ENCODE peak calls at places on chromosomes 1 and 21, in eight cellular contexts. Z is tibial nerve; A is SK-N-SH; L is hepatocyte; R is heart right ventricle; B is CD8-positive, alpha-beta T cell; W is endothelial cell of umbilical vein; Y is right lobe of liver. M is an unnamed sample.

GRCh38 chr1:27356628-27357280 is 10.0 kb downstream of the MAP3K6 start:
- DNase-seq in L (no peak), W (no peak), R (no peak), Z (no peak), Y (no peak), A (peak; percentile 56), B (peak; percentile 58), M (no peak)

GRCh38 chr21:37006243-37006520 is 320 bp upstream of the RIPPLY3 start:
- DNase-seq in A (peak; percentile 36), R (no peak), L (peak; percentile 21), Y (no peak), B (no peak), W (no peak), Z (no peak), M (no peak)

GRCh38 chr1:110135268-110136065 is 14.8 kb upstream of the SLC6A17 start:
- DNase-seq in A (no peak), R (no peak), B (no peak), L (no peak), W (no peak), Z (no peak), Y (no peak), M (no peak)

GRCh38 chr1:12543747-12544146 is 74.3 kb downstream of the DHRS3 start:
- DNase-seq in R (no peak), Y (peak; percentile 45), A (no peak), L (no peak), W (peak; percentile 37), Z (no peak), B (no peak), M (no peak)

GRCh38 chr1:84146375-84147032 is 2.4 kb downstream of the PRKACB start:
- DNase-seq in L (no peak), Y (no peak), B (no peak), A (no peak), W (peak; percentile 66), Z (no peak), R (no peak), M (no peak)

GRCh38 chr1:98661544-98662353 is at the start of gene SNX7:
- DNase-seq in R (peak; percentile 87), B (no peak), Y (peak; percentile 90), L (peak; percentile 94), W (peak; percentile 83), Z (peak; percentile 54), A (peak; percentile 97), M (peak; percentile 88)

GRCh38 chr1:119005870-119006405 is 17.8 kb upstream of the TBX15 start:
- DNase-seq in A (no peak), L (no peak), R (no peak), W (no peak), Y (no peak), B (no peak), Z (no peak), M (no peak)

GRCh38 chr1:110060034-110060661 is 10.3 kb downstream of the ALX3 start:
- DNase-seq in B (peak; percentile 68), W (peak; percentile 22), Z (no peak), R (peak; percentile 53), L (peak; percentile 45), Y (no peak), A (no peak), M (peak; percentile 80)

GRCh38 chr1:189597083-189597482 is 880.6 kb downstream of the BRINP3 start:
- DNase-seq in Z (no peak), W (peak; percentile 76), Y (no peak), B (no peak), R (no peak), A (no peak), L (no peak), M (no peak)

GRCh38 chr21:29730281-29730680 is 209.5 kb downstream of the GRIK1 start:
- DNase-seq in A (no peak), Y (no peak), B (no peak), L (no peak), R (no peak), W (no peak), Z (no peak), M (no peak)

GRCh38 chr21:29721242-29721641 is 218.6 kb downstream of the GRIK1 start:
- DNase-seq in B (no peak), A (no peak), R (no peak), W (no peak), L (no peak), Y (no peak), Z (no peak), M (no peak)

GRCh38 chr21:29721964-29722363 is 217.8 kb downstream of the GRIK1 start:
- DNase-seq in L (no peak), B (no peak), Y (no peak), A (no peak), W (no peak), R (no peak), Z (no peak), M (no peak)

GRCh38 chr21:29725025-29725736 is 214.6 kb downstream of the GRIK1 start:
- DNase-seq in B (no peak), A (no peak), R (no peak), Z (no peak), L (peak; percentile 31), W (no peak), Y (peak; percentile 45), M (no peak)

DNA sequence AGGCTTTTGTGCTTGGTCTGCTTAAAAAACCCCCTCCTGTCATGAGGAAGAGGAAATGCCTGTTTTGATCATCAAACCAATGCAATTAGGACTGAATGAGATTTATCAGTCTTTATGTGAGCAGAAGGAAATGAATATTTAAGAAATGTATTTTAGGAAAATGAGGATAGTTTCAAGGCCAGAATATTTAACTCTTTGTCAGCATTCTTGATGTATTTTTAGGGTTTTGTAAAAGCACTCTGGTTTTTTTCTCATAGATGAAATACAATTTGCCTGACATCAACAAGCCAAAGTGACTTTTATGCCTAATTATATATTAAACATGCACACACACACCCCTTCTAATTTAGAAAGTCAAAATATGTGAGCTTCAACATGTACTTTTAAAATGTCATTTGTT is 213.7 kb downstream of the GRIK1 start:
- DNase-seq in Z (no peak), A (no peak), L (no peak), Y (no peak), W (no peak), B (no peak), R (no peak), M (no peak)
- H3K4me1 ChIP-seq in Z (no peaks in the 10 kb centered on the region), A (no peaks in the 10 kb centered on the region), L (peaks cover 8% of the 10 kb centered on the region), Y (no peaks in the 10 kb centered on the region), W (no peaks in the 10 kb centered on the region), B (no peaks in the 10 kb centered on the region), R (no peaks in the 10 kb centered on the region), M (no peaks in the 10 kb centered on the region)

GRCh38 chr1:41513388-41513745 is 28.9 kb upstream of the EDN2 start:
- DNase-seq in Y (no peak), W (no peak), B (no peak), A (peak; percentile 63), Z (no peak), L (no peak), R (no peak), M (no peak)

GRCh38 chr1:41512701-41513387 is 28.4 kb upstream of the EDN2 start:
- DNase-seq in B (no peak), A (no peak), W (no peak), Y (no peak), L (no peak), Z (no peak), R (no peak), M (no peak)

GRCh38 chr1:41510531-41511238 is 26.2 kb upstream of the EDN2 start:
- DNase-seq in L (no peak), W (no peak), Y (no peak), R (no peak), B (no peak), A (no peak), Z (no peak), M (no peak)

GRCh38 chr1:41509270-41509671 is 24.8 kb upstream of the EDN2 start:
- DNase-seq in L (no peak), W (no peak), Z (no peak), A (no peak), Y (no peak), B (no peak), R (no peak), M (no peak)

GRCh38 chr1:41511239-41511540 is 26.7 kb upstream of the EDN2 start:
- DNase-seq in L (no peak), A (no peak), R (no peak), B (no peak), Z (no peak), W (no peak), Y (no peak), M (no peak)
- H3K27me3 ChIP-seq in L (no peaks in the 10 kb centered on the region), A (no peaks in the 10 kb centered on the region), R (no peaks in the 10 kb centered on the region), B (no peaks in the 10 kb centered on the region), Z (no peaks in the 10 kb centered on the region), W (no peaks in the 10 kb centered on the region), Y (no peaks in the 10 kb centered on the region), M (no peaks in the 10 kb centered on the region)

GRCh38 chr21:44521928-44522752 is 17.9 kb downstream of the KRTAP10-1 start:
- DNase-seq in W (no peak), R (peak; percentile 3), Z (no peak), A (peak; percentile 28), Y (peak; percentile 44), L (no peak), B (no peak), M (no peak)
- H3K4me1 ChIP-seq in W (no peaks in the 10 kb centered on the region), R (no peaks in the 10 kb centered on the region), Z (no peaks in the 10 kb centered on the region), A (peaks cover 9% of the 10 kb centered on the region), Y (no peaks in the 10 kb centered on the region), L (no peaks in the 10 kb centered on the region), B (no peaks in the 10 kb centered on the region), M (no peaks in the 10 kb centered on the region)

DNA sequence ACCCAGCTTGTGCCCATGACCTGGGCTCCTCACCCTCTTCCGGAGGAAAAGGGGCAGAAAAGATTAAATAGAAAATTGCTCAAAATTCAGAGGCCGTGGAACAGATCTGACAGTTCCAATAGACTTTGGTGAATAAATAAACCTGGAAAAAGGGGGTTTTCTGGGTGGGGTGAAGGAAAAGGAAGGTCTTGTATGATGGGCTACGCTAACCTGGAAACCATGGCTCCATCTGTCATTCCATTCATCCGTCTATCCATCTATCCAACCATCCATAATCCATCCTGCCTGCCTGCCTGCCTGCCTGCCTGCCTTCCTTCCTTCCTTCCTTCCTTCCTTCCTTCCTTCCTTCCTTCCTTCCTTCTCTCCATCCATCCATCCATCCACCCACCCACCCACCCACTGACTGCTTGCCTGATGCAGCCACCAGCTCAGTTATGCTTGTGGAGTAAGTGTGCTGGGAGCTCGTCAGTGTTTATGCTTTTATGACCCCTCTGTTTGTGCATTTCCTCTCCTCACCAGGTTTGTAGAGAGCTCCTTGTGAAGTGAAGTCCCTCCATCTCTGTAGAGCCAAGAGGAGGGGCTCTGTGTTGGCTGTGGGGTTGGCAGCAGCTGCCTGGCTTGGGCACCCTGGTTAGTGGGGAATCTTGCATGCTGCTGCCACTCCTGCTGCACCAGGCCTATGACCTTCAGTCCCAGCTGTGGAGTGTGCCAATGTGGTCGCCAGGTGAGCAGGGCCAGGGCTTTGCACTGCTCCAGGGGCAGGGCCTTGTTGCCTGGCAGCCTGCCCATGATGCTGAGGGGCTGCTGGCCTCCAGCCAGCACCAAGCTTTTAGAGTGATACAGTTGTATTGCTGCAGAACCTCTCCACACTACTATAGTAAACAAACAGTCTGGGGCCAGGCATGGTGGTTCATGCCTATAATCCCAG is 16.0 kb upstream of the POU3F1 start:
- DNase-seq in Y (no peak), Z (no peak), R (no peak), L (no peak), A (peak; percentile 64), W (no peak), B (no peak), M (no peak)
- H3K27me3 ChIP-seq in Y (no peaks in the 10 kb centered on the region), Z (no peaks in the 10 kb centered on the region), R (peaks cover 3% of the 10 kb centered on the region), L (peaks cover 14% of the 10 kb centered on the region), A (peaks cover 19% of the 10 kb centered on the region), W (peaks cover 3% of the 10 kb centered on the region), B (no peaks in the 10 kb centered on the region), M (no peaks in the 10 kb centered on the region)

DNA sequence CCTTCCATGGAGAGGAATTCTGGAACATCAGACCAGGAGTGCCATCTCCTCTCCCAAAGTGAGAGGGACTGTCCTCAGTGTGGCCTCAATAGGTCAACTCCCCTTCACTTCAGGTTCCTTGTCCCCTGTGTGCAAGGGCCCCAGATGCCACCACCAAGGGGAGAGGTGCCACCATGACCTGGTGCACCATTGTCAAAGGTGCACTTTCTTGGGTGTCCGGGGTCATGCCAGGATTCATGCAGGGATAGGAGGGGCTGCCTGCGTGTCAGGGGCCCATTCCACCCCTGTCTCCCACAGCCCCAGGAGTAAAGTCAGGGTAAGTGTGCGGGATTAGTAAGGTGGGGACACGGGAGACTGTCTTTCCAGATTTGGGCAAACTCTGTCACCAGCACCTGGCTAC is 21.4 kb upstream of the EPHA2 start:
- DNase-seq in L (no peak), W (no peak), Y (no peak), R (no peak), A (no peak), B (no peak), Z (no peak), M (no peak)
- H3K4me1 ChIP-seq in L (peaks cover 67% of the 10 kb centered on the region), W (peaks cover 55% of the 10 kb centered on the region), Y (peaks cover 7% of the 10 kb centered on the region), R (peaks cover 41% of the 10 kb centered on the region), A (peaks cover 38% of the 10 kb centered on the region), B (no peaks in the 10 kb centered on the region), Z (peaks cover 58% of the 10 kb centered on the region), M (no peaks in the 10 kb centered on the region)

M was measured in aorta.